ENCODE peak calls at places on chromosome 9, in nine cellular contexts. One of them, this sample, is unnamed.

GRCh38 chr9:33133186-33133585 is 34.0 kb downstream of the B4GALT1 start:
- DNase-seq in lower lobe of right lung: no peak
- DNase-seq in epithelial cell of proximal tubule: no peak
- DNase-seq in psoas muscle: peak
- DNase-seq in BJ: no peak
- DNase-seq in pancreas: no peak
- DNase-seq in heart left ventricle: no peak
- DNase-seq in tibial artery: peak
- DNase-seq in esophagus squamous epithelium: no peak
- DNase-seq in this sample: no peak

GRCh38 chr9:131982683-131983239 is 96.9 kb downstream of the MED27 start:
- DNase-seq in lower lobe of right lung: no peak
- DNase-seq in epithelial cell of proximal tubule: no peak
- DNase-seq in psoas muscle: no peak
- DNase-seq in BJ: no peak
- DNase-seq in pancreas: no peak
- DNase-seq in heart left ventricle: no peak
- DNase-seq in tibial artery: no peak
- DNase-seq in esophagus squamous epithelium: no peak
- DNase-seq in this sample: peak

GRCh38 chr9:135960328-135961276 is 571 bp downstream of the UBAC1 start:
- DNase-seq in lower lobe of right lung: no peak
- DNase-seq in epithelial cell of proximal tubule: no peak
- DNase-seq in psoas muscle: no peak
- DNase-seq in BJ: no peak
- DNase-seq in pancreas: no peak
- DNase-seq in heart left ventricle: peak
- DNase-seq in tibial artery: no peak
- DNase-seq in esophagus squamous epithelium: no peak
- DNase-seq in this sample: no peak

GRCh38 chr9:112032733-112033132 is 136.1 kb downstream of the UGCG start:
- DNase-seq in lower lobe of right lung: no peak
- DNase-seq in epithelial cell of proximal tubule: no peak
- DNase-seq in psoas muscle: no peak
- DNase-seq in BJ: no peak
- DNase-seq in pancreas: no peak
- DNase-seq in heart left ventricle: no peak
- DNase-seq in tibial artery: no peak
- DNase-seq in esophagus squamous epithelium: no peak
- DNase-seq in this sample: peak

GRCh38 chr9:91186311-91187101 is 175.2 kb downstream of the AUH start:
- DNase-seq in lower lobe of right lung: no peak
- DNase-seq in epithelial cell of proximal tubule: no peak
- DNase-seq in psoas muscle: no peak
- DNase-seq in BJ: no peak
- DNase-seq in pancreas: no peak
- DNase-seq in heart left ventricle: no peak
- DNase-seq in tibial artery: peak
- DNase-seq in esophagus squamous epithelium: no peak
- DNase-seq in this sample: no peak

GRCh38 chr9:107750741-107751521 is 261.4 kb upstream of the KLF4 start:
- DNase-seq in lower lobe of right lung: peak
- DNase-seq in epithelial cell of proximal tubule: peak
- DNase-seq in psoas muscle: peak
- DNase-seq in BJ: peak
- DNase-seq in pancreas: peak
- DNase-seq in heart left ventricle: peak
- DNase-seq in tibial artery: peak
- DNase-seq in esophagus squamous epithelium: no peak
- DNase-seq in this sample: peak

GRCh38 chr9:77488439-77489126 is 159.5 kb downstream of the GNA14 start:
- DNase-seq in lower lobe of right lung: no peak
- DNase-seq in epithelial cell of proximal tubule: no peak
- DNase-seq in psoas muscle: no peak
- DNase-seq in BJ: no peak
- DNase-seq in pancreas: no peak
- DNase-seq in heart left ventricle: no peak
- DNase-seq in tibial artery: no peak
- DNase-seq in esophagus squamous epithelium: no peak
- DNase-seq in this sample: peak

GRCh38 chr9:136552117-136552685 is 6.4 kb upstream of the NOTCH1 start:
- DNase-seq in lower lobe of right lung: no peak
- DNase-seq in epithelial cell of proximal tubule: no peak
- DNase-seq in psoas muscle: no peak
- DNase-seq in BJ: peak
- DNase-seq in pancreas: no peak
- DNase-seq in heart left ventricle: no peak
- DNase-seq in tibial artery: peak
- DNase-seq in esophagus squamous epithelium: no peak
- DNase-seq in this sample: peak

GRCh38 chr9:20832775-20833174 is 148.7 kb downstream of the FOCAD start:
- DNase-seq in lower lobe of right lung: no peak
- DNase-seq in epithelial cell of proximal tubule: no peak
- DNase-seq in psoas muscle: no peak
- DNase-seq in BJ: no peak
- DNase-seq in pancreas: no peak
- DNase-seq in heart left ventricle: no peak
- DNase-seq in tibial artery: no peak
- DNase-seq in esophagus squamous epithelium: no peak
- DNase-seq in this sample: no peak

DNA sequence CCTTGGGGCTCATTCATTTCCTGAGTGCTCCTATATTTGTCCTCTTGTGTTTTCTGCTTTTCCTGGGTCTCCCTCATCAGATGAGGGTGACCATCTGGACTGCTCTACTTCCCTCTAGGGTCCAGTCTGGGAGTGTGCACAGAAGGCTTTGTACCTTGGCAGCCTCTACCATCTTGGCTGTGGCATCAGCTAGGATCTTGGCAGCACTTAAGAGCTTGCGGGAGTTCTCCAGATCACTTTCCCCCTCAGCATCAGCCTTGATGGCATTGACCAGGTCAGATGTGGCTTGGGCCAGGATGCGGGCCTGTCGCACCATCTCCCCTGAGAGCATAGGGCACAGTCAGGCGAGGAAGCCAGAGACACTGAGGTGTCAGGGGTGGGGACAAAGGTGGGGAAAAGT is 15.8 kb downstream of the TLN1 start:
- DNase-seq in lower lobe of right lung: no peak
- DNase-seq in epithelial cell of proximal tubule: no peak
- DNase-seq in psoas muscle: no peak
- DNase-seq in BJ: no peak
- DNase-seq in pancreas: no peak
- DNase-seq in heart left ventricle: no peak
- DNase-seq in tibial artery: no peak
- DNase-seq in esophagus squamous epithelium: no peak
- DNase-seq in this sample: no peak
- TF ChIP-seq CTCF in lower lobe of right lung: no peak
- TF ChIP-seq CTCF in epithelial cell of proximal tubule: peak
- TF ChIP-seq CTCF in psoas muscle: no peak
- TF ChIP-seq CTCF in BJ: no peak
- TF ChIP-seq CTCF in pancreas: no peak
- TF ChIP-seq CTCF in heart left ventricle: no peak
- TF ChIP-seq CTCF in tibial artery: peak
- TF ChIP-seq CTCF in esophagus squamous epithelium: no peak
- TF ChIP-seq CTCF in this sample: no peak

DNA sequence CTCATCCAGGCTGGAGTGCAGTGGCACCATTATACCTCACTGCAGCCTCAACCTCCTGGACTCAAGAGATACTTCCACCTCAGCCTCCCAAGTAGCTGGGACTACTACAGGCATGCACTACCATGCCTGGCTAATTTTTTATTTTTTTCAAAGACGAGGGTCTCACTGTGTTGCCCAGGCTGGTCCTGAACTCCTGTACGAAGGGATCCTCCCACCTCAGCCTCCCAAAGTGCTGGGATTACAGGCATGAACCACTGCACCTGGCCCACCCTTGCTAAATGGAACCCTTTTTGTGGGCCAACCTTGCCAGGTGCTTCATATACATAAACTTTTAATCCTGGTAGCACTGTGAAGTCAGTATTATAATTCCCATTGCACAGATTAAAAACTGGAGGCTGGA is 1.0 kb downstream of the GRHPR start:
- DNase-seq in lower lobe of right lung: no peak
- DNase-seq in epithelial cell of proximal tubule: no peak
- DNase-seq in psoas muscle: no peak
- DNase-seq in BJ: no peak
- DNase-seq in pancreas: no peak
- DNase-seq in heart left ventricle: no peak
- DNase-seq in tibial artery: no peak
- DNase-seq in esophagus squamous epithelium: no peak
- DNase-seq in this sample: no peak
- H3K4me3 ChIP-seq in lower lobe of right lung: peak
- H3K4me3 ChIP-seq in epithelial cell of proximal tubule: peak
- H3K4me3 ChIP-seq in psoas muscle: peak
- H3K4me3 ChIP-seq in BJ: peak
- H3K4me3 ChIP-seq in pancreas: peak
- H3K4me3 ChIP-seq in heart left ventricle: peak
- H3K4me3 ChIP-seq in tibial artery: peak
- H3K4me3 ChIP-seq in esophagus squamous epithelium: peak
- H3K4me3 ChIP-seq in this sample: peak

GRCh38 chr9:4721736-4722135 is 19.3 kb downstream of the AK3 start:
- DNase-seq in lower lobe of right lung: no peak
- DNase-seq in epithelial cell of proximal tubule: no peak
- DNase-seq in psoas muscle: no peak
- DNase-seq in BJ: no peak
- DNase-seq in pancreas: no peak
- DNase-seq in heart left ventricle: no peak
- DNase-seq in tibial artery: no peak
- DNase-seq in esophagus squamous epithelium: no peak
- DNase-seq in this sample: no peak

GRCh38 chr9:4725706-4726442 is 15.1 kb downstream of the AK3 start:
- DNase-seq in lower lobe of right lung: no peak
- DNase-seq in epithelial cell of proximal tubule: no peak
- DNase-seq in psoas muscle: no peak
- DNase-seq in BJ: no peak
- DNase-seq in pancreas: no peak
- DNase-seq in heart left ventricle: no peak
- DNase-seq in tibial artery: no peak
- DNase-seq in esophagus squamous epithelium: no peak
- DNase-seq in this sample: peak
- TF ChIP-seq CTCF in lower lobe of right lung: no peak
- TF ChIP-seq CTCF in epithelial cell of proximal tubule: no peak
- TF ChIP-seq CTCF in psoas muscle: no peak
- TF ChIP-seq CTCF in BJ: no peak
- TF ChIP-seq CTCF in pancreas: no peak
- TF ChIP-seq CTCF in heart left ventricle: no peak
- TF ChIP-seq CTCF in tibial artery: no peak
- TF ChIP-seq CTCF in esophagus squamous epithelium: no peak
- TF ChIP-seq CTCF in this sample: no peak

GRCh38 chr9:26893030-26893676 is 551 bp upstream of the CAAP1 start:
- DNase-seq in lower lobe of right lung: no peak
- DNase-seq in epithelial cell of proximal tubule: no peak
- DNase-seq in psoas muscle: no peak
- DNase-seq in BJ: no peak
- DNase-seq in pancreas: no peak
- DNase-seq in heart left ventricle: no peak
- DNase-seq in tibial artery: no peak
- DNase-seq in esophagus squamous epithelium: no peak
- DNase-seq in this sample: no peak
- H3K4me3 ChIP-seq in lower lobe of right lung: peak
- H3K4me3 ChIP-seq in epithelial cell of proximal tubule: peak
- H3K4me3 ChIP-seq in psoas muscle: peak
- H3K4me3 ChIP-seq in BJ: peak
- H3K4me3 ChIP-seq in pancreas: peak
- H3K4me3 ChIP-seq in heart left ventricle: peak
- H3K4me3 ChIP-seq in tibial artery: peak
- H3K4me3 ChIP-seq in esophagus squamous epithelium: peak
- H3K4me3 ChIP-seq in this sample: peak

GRCh38 chr9:18297532-18297872 is 176.5 kb upstream of the ADAMTSL1 start:
- DNase-seq in lower lobe of right lung: no peak
- DNase-seq in epithelial cell of proximal tubule: no peak
- DNase-seq in psoas muscle: no peak
- DNase-seq in BJ: no peak
- DNase-seq in pancreas: no peak
- DNase-seq in heart left ventricle: no peak
- DNase-seq in tibial artery: no peak
- DNase-seq in esophagus squamous epithelium: no peak
- DNase-seq in this sample: peak
- TF ChIP-seq CTCF in lower lobe of right lung: no peak
- TF ChIP-seq CTCF in epithelial cell of proximal tubule: peak
- TF ChIP-seq CTCF in psoas muscle: no peak
- TF ChIP-seq CTCF in BJ: peak
- TF ChIP-seq CTCF in pancreas: no peak
- TF ChIP-seq CTCF in heart left ventricle: no peak
- TF ChIP-seq CTCF in tibial artery: no peak
- TF ChIP-seq CTCF in esophagus squamous epithelium: peak
- TF ChIP-seq CTCF in this sample: no peak

GRCh38 chr9:93750045-93750444 is 173.7 kb downstream of the PHF2 start:
- DNase-seq in lower lobe of right lung: no peak
- DNase-seq in epithelial cell of proximal tubule: no peak
- DNase-seq in psoas muscle: no peak
- DNase-seq in BJ: no peak
- DNase-seq in pancreas: no peak
- DNase-seq in heart left ventricle: no peak
- DNase-seq in tibial artery: no peak
- DNase-seq in esophagus squamous epithelium: no peak
- DNase-seq in this sample: no peak
- H3K4me3 ChIP-seq in lower lobe of right lung: no peak
- H3K4me3 ChIP-seq in epithelial cell of proximal tubule: no peak
- H3K4me3 ChIP-seq in psoas muscle: no peak
- H3K4me3 ChIP-seq in BJ: no peak
- H3K4me3 ChIP-seq in pancreas: no peak
- H3K4me3 ChIP-seq in heart left ventricle: no peak
- H3K4me3 ChIP-seq in tibial artery: no peak
- H3K4me3 ChIP-seq in esophagus squamous epithelium: no peak
- H3K4me3 ChIP-seq in this sample: no peak

DNA sequence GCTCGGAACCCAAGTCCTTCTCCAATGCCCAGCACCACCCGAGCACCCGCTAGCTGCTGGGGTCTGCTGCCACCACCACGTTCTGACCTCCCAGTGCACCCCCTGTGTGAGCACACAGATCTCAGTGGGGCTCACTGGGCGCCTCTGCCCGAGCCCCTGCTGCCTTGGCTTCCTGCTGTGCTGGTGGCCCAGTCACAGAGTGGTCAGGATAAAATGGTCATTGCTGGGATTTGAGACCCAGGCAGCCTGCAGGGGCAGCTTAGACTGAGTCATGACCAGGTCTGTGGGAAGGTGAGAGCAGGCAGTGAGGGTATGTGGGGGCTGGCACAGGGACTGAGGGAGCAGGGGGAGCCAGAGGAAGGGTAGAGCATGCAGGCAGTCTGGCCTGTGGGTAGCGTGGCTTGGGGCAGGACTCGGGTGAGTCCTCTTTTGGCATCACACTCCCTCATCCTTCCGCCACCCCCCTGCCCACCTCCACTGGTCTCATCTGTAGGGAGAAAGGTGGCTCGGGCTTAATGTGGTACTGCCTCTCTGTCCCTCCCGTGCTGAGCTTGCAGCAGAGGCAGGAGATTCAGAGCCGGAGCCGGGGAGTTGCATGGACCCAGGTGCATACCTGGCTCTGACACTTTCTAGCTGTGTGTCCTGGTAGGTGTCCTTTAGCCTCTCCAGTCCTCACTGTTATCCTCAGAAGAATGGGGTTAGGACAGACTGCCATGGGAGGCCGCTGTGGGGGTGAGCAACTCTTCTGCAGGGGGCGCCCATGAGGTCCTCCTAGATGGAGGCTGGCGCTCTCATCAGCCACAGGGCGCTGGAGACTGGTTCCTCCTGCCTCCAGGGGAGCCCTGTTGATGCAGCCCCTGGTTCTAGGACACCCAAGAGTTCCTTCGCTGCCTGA is 32.1 kb downstream of the USP20 start:
- DNase-seq in lower lobe of right lung: no peak
- DNase-seq in epithelial cell of proximal tubule: no peak
- DNase-seq in psoas muscle: no peak
- DNase-seq in BJ: no peak
- DNase-seq in pancreas: no peak
- DNase-seq in heart left ventricle: no peak
- DNase-seq in tibial artery: no peak
- DNase-seq in esophagus squamous epithelium: no peak
- DNase-seq in this sample: no peak
- TF ChIP-seq CTCF in lower lobe of right lung: no peak
- TF ChIP-seq CTCF in epithelial cell of proximal tubule: no peak
- TF ChIP-seq CTCF in psoas muscle: no peak
- TF ChIP-seq CTCF in BJ: no peak
- TF ChIP-seq CTCF in pancreas: no peak
- TF ChIP-seq CTCF in heart left ventricle: no peak
- TF ChIP-seq CTCF in tibial artery: no peak
- TF ChIP-seq CTCF in esophagus squamous epithelium: no peak
- TF ChIP-seq CTCF in this sample: no peak